ENCODE peak calls at places on chromosomes 13 and 19, in eight cellular contexts. R, I, E, P, Y, S, U and D are unnamed samples.

GRCh38 chr19:4052114-4052992 is 14.3 kb downstream of the ZBTB7A start:
- DNase-seq in R (peak; percentile 81), Y (peak; percentile 20), E (no peak), U (peak; percentile 36), I (peak; percentile 78), S (peak; percentile 93), P (no peak), D (no peak)

GRCh38 chr19:15257782-15258181 is 25.5 kb upstream of the EPHX3 start:
- DNase-seq in I (no peak), Y (no peak), S (no peak), P (no peak), E (no peak), R (no peak), U (no peak), D (no peak)

GRCh38 chr13:101544979-101545378 is 92.5 kb downstream of the ITGBL1 start:
- DNase-seq in R (no peak), I (no peak), Y (no peak), S (no peak), U (no peak), E (no peak), P (no peak), D (no peak)

GRCh38 chr13:94480672-94481145 is 1.2 kb upstream of the DCT start:
- DNase-seq in P (no peak), R (no peak), S (no peak), I (no peak), Y (peak; percentile 20), E (no peak), U (peak; percentile 54), D (no peak)

GRCh38 chr13:114065926-114066774 is 66.3 kb downstream of the RASA3 start:
- DNase-seq in P (no peak), U (no peak), Y (no peak), S (no peak), I (peak; percentile 65), E (peak; percentile 39), R (no peak), D (no peak)

GRCh38 chr13:29703421-29703820 is 107.9 kb upstream of the SLC7A1 start:
- DNase-seq in Y (no peak), R (no peak), P (no peak), E (no peak), S (no peak), U (no peak), I (no peak), D (no peak)

GRCh38 chr19:14435320-14436050 is 2.4 kb downstream of the PKN1 start:
- DNase-seq in Y (no peak), E (no peak), S (no peak), R (no peak), I (no peak), U (no peak), P (no peak), D (no peak)

GRCh38 chr13:38686635-38687245 is at the start of gene FREM2:
- DNase-seq in S (no peak), Y (no peak), E (no peak), I (peak; percentile 86), R (peak; percentile 57), P (peak; percentile 87), U (peak; percentile 65), D (no peak)

GRCh38 chr13:41148421-41149283 is 16.1 kb upstream of the KBTBD6 start:
- DNase-seq in S (no peak), R (no peak), I (no peak), Y (no peak), E (no peak), U (no peak), P (no peak), D (no peak)
- H3K9me3 ChIP-seq in S (no peaks in the 10 kb centered on the region), R (peaks cover 58% of the 10 kb centered on the region), I (peaks cover 20% of the 10 kb centered on the region), Y (peaks cover 45% of the 10 kb centered on the region), E (peaks cover 32% of the 10 kb centered on the region), U (no peaks in the 10 kb centered on the region), P (no peaks in the 10 kb centered on the region), D (no peaks in the 10 kb centered on the region)

DNA sequence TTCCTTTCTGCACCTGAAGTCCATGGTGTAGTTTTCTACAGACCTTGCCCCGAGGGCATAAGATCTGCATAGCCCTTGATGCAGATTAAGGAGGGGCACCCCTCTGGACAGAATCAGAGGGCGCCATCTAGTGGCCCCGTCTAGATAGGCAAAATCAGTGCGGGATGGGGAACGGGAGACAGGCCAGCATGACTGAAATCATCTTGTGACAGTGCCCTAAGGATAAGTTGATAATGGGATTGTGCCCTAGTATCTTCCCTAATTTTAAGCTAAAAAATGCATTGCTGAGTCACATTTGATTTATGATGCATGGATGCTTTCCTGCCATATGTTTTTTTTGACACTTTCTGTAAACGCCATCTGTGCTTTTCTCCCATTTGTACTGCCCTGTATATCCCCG is 19.1 kb upstream of the GPI start:
- DNase-seq in R (peak; percentile 69), S (peak; percentile 74), U (peak; percentile 74), I (peak; percentile 76), P (peak; percentile 77), E (peak; percentile 74), Y (peak; percentile 63), D (no peak)
- TF ChIP-seq CTCF in R (peak; percentile 50), S (peak; percentile 79), U (peak; percentile 68), I (peak; percentile 87), P (peak; percentile 56), E (peak; percentile 82), Y (peak; percentile 83), D (peak; percentile 58)

GRCh38 chr19:13095393-13095784 is 7.3 kb downstream of the LYL1 start:
- DNase-seq in R (no peak), I (no peak), E (peak; percentile 26), S (no peak), Y (no peak), U (no peak), P (no peak), D (no peak)

GRCh38 chr19:13095934-13096890 is 6.4 kb downstream of the LYL1 start:
- DNase-seq in U (no peak), R (no peak), I (no peak), P (no peak), Y (no peak), E (no peak), S (no peak), D (no peak)

GRCh38 chr19:13098291-13099072 is 4.2 kb downstream of the LYL1 start:
- DNase-seq in Y (no peak), S (no peak), U (no peak), R (no peak), P (no peak), E (peak; percentile 24), I (no peak), D (no peak)

GRCh38 chr19:13097331-13098258 is 5.1 kb downstream of the LYL1 start:
- DNase-seq in R (no peak), U (no peak), P (peak; percentile 64), I (peak; percentile 82), E (no peak), Y (no peak), S (no peak), D (no peak)

GRCh38 chr19:13096968-13097330 is 5.7 kb downstream of the LYL1 start:
- DNase-seq in I (no peak), P (no peak), S (no peak), U (no peak), E (no peak), Y (no peak), R (no peak), D (no peak)
- H3K4me3 ChIP-seq in I (peak overlapping the region; percentile 55), P (no peak overlapping the region), S (no peak overlapping the region), U (peak overlapping the region; percentile 45), E (no peak overlapping the region), Y (no peak overlapping the region), R (no peak overlapping the region), D (no peak overlapping the region)

DNA sequence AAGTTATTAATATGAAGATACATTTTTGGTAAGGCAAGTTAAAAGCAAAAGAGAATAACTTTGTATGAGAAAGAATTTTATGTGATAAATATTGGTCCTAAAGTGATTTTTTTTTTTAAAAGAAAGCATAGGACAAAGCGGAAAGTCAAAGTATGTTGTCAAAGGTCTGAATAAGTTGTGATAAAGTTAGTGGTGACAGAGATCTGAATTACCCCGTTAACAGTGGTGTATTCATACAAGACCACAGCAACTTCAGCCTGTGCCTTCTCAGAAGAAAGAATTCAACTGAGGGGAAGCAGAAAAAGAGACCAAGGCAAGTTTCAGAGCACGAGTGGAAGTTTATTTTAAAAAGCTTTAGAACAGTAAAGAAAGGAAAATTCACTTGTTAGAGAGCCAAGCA is 19.0 kb upstream of the ZNF566 start:
- DNase-seq in U (no peak), I (no peak), R (no peak), S (no peak), Y (no peak), P (no peak), E (no peak), D (no peak)
- H3K9me3 ChIP-seq in U (peaks cover 38% of the 10 kb centered on the region), I (peaks cover 82% of the 10 kb centered on the region), R (peaks cover 100% of the 10 kb centered on the region), S (no peaks in the 10 kb centered on the region), Y (peaks cover 47% of the 10 kb centered on the region), P (no peaks in the 10 kb centered on the region), E (peaks cover 16% of the 10 kb centered on the region), D (peaks cover 67% of the 10 kb centered on the region)

GRCh38 chr13:34941835-34942731 is at the start of gene NBEA:
- DNase-seq in S (peak; percentile 78), E (peak; percentile 84), I (peak; percentile 89), Y (peak; percentile 38), P (peak; percentile 83), U (peak; percentile 48), R (peak; percentile 74), D (peak; percentile 12)
- TF ChIP-seq CTCF in S (peak; percentile 55), E (no peak), I (no peak), Y (no peak), P (peak; percentile 25), U (no peak), R (peak; percentile 18), D (peak; percentile 19)

GRCh38 chr19:10089801-10090375 is 3.8 kb downstream of the SHFL start:
- DNase-seq in I (no peak), P (no peak), U (no peak), E (no peak), R (no peak), Y (no peak), S (no peak), D (no peak)
- H3K4me3 ChIP-seq in I (no peak overlapping the region), P (no peak overlapping the region), U (no peak overlapping the region), E (no peak overlapping the region), R (no peak overlapping the region), Y (no peak overlapping the region), S (no peak overlapping the region), D (no peak overlapping the region)

DNA sequence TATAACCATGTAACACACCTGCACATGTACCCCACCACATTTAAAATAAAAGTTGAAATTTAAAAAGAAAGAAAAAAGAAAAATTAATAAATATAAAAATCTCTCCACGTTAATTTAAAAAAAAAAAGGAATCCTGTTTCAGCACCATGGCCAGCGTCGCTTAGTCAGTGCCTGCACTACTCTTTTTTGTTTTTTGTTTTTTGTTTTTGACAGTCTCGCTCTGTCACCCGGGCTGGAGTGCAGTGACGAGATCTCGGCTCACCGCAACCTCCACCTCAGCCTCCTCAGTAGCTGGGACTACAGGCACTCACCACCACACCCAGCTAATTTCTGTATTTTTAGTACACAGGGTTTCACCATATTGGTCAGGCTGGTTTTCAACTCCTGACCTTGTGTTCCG is 835.9 kb downstream of the UQCRFS1 start:
- DNase-seq in U (no peak), R (no peak), E (no peak), I (no peak), Y (no peak), P (no peak), S (no peak), D (no peak)
- H3K9me3 ChIP-seq in U (no peaks in the 10 kb centered on the region), R (no peaks in the 10 kb centered on the region), E (no peaks in the 10 kb centered on the region), I (no peaks in the 10 kb centered on the region), Y (peaks cover 14% of the 10 kb centered on the region), P (no peaks in the 10 kb centered on the region), S (no peaks in the 10 kb centered on the region), D (no peaks in the 10 kb centered on the region)